ENCODE peak calls at places on chromosomes 13 and 19, in seven cellular contexts. Q is T follicular helper cell; F is effector CD4-positive, alpha-beta T cell; K is astrocyte of the spinal cord; T is fibroblast of pulmonary artery; S is EL; M is COLO829. E is an unnamed sample.

GRCh38 chr13:48595330-48596127 is 58.2 kb upstream of the CYSLTR2 start:
- DNase-seq in Q (peak; percentile 39), F (peak; percentile 39), K (peak; percentile 72), T (peak; percentile 92), S (peak; percentile 62), M (peak; percentile 63), E (peak; percentile 53)

GRCh38 chr19:50658438-50659317 is 9.4 kb downstream of the C19orf81 start:
- DNase-seq in Q (peak; percentile 13), F (no peak), K (peak; percentile 3), T (peak; percentile 84), S (peak; percentile 81), M (peak; percentile 99), E (peak; percentile 82)

GRCh38 chr13:20130652-20131051 is 30.2 kb downstream of the GJA3 start:
- DNase-seq in Q (no peak), F (no peak), K (no peak), T (no peak), S (no peak), M (no peak), E (no peak)

GRCh38 chr13:59677966-59678814 is 485.5 kb downstream of the DIAPH3 start:
- DNase-seq in Q (no peak), F (no peak), K (peak; percentile 71), T (peak; percentile 87), S (peak; percentile 29), M (peak; percentile 60), E (peak; percentile 46)

GRCh38 chr13:23983671-23984070 is 86.4 kb upstream of the C1QTNF9B start:
- DNase-seq in Q (no peak), F (no peak), K (no peak), T (no peak), S (no peak), M (no peak), E (no peak)

GRCh38 chr19:14408641-14409120 is 10.5 kb downstream of the DDX39A start:
- DNase-seq in Q (no peak), F (no peak), K (no peak), T (no peak), S (no peak), M (no peak), E (no peak)

GRCh38 chr13:44703371-44703770 is 127.2 kb upstream of the TSC22D1 start:
- DNase-seq in Q (no peak), F (no peak), K (peak; percentile 60), T (peak; percentile 29), S (peak; percentile 71), M (no peak), E (peak; percentile 67)

GRCh38 chr13:24149306-24150032 is 11.1 kb upstream of the SPATA13 start:
- DNase-seq in Q (no peak), F (no peak), K (no peak), T (peak; percentile 67), S (peak; percentile 28), M (no peak), E (peak; percentile 29)

GRCh38 chr19:13613447-13613846 is 107.2 kb upstream of the CACNA1A start:
- DNase-seq in Q (no peak), F (no peak), K (no peak), T (no peak), S (no peak), M (no peak), E (no peak)

GRCh38 chr13:111283991-111284390 is 36.5 kb upstream of the TEX29 start:
- DNase-seq in Q (no peak), F (no peak), K (no peak), T (no peak), S (no peak), M (no peak), E (no peak)

GRCh38 chr13:39604736-39605135 is 1.7 kb upstream of the LHFPL6 start:
- DNase-seq in Q (no peak), F (no peak), K (no peak), T (no peak), S (no peak), M (no peak), E (no peak)

GRCh38 chr19:16325671-16326400 is 1.2 kb downstream of the KLF2 start:
- DNase-seq in Q (peak; percentile 40), F (peak; percentile 40), K (no peak), T (peak; percentile 59), S (peak; percentile 47), M (no peak), E (no peak)

GRCh38 chr13:48975101-48975925 is at the start of gene FNDC3A:
- DNase-seq in Q (peak; percentile 38), F (peak; percentile 2), K (peak; percentile 73), T (peak; percentile 74), S (peak; percentile 68), M (peak; percentile 65), E (peak; percentile 41)

GRCh38 chr19:28404462-28404861 is 808.5 kb downstream of the UQCRFS1 start:
- DNase-seq in Q (no peak), F (no peak), K (no peak), T (no peak), S (no peak), M (no peak), E (no peak)

GRCh38 chr19:48997972-48998371 is 4.3 kb downstream of the RUVBL2 start:
- DNase-seq in Q (peak; percentile 15), F (peak; percentile 34), K (peak; percentile 49), T (peak; percentile 63), S (peak; percentile 71), M (peak; percentile 55), E (peak; percentile 36)

GRCh38 chr19:18290250-18291018 is 9.0 kb upstream of the JUND start:
- DNase-seq in Q (peak; percentile 62), F (peak; percentile 72), K (no peak), T (peak; percentile 60), S (no peak), M (no peak), E (no peak)

GRCh38 chr19:50252111-50252886 is 48.9 kb downstream of the MYH14 start:
- DNase-seq in Q (no peak), F (no peak), K (no peak), T (peak; percentile 32), S (peak; percentile 13), M (no peak), E (no peak)

GRCh38 chr19:2722541-2723344 is 1.6 kb upstream of the DIRAS1 start:
- DNase-seq in Q (no peak), F (no peak), K (peak; percentile 54), T (peak; percentile 82), S (peak; percentile 84), M (peak; percentile 81), E (peak; percentile 95)

GRCh38 chr19:44059229-44059628 is 7.4 kb downstream of the ZNF223 start:
- DNase-seq in Q (no peak), F (no peak), K (no peak), T (no peak), S (no peak), M (no peak), E (no peak)

GRCh38 chr19:15112385-15112784 is 5.2 kb downstream of the SYDE1 start:
- DNase-seq in Q (no peak), F (no peak), K (no peak), T (no peak), S (no peak), M (no peak), E (no peak)

GRCh38 chr19:42325896-42326771 is 699 bp downstream of the MEGF8 start:
- DNase-seq in Q (peak; percentile 11), F (peak; percentile 17), K (no peak), T (no peak), S (no peak), M (no peak), E (no peak)